ENCODE peak calls at places on chromosomes 7 and 10, in seven cellular contexts. Z, K, H, F, X, A and D are unnamed samples.

GRCh38 chr7:121544726-121545125 is 148.6 kb upstream of the FAM3C start:
- DNase-seq in Z (peak; percentile 100), K (no peak), H (no peak), F (peak; percentile 62), X (peak; percentile 41), A (no peak), D (peak; percentile 12)

GRCh38 chr7:147510913-147511312 is 1079.7 kb upstream of the C7orf33 start:
- DNase-seq in Z (no peak), K (no peak), H (no peak), F (peak; percentile 37), X (no peak), A (no peak), D (no peak)

GRCh38 chr7:137093198-137093597 is 224.7 kb downstream of the CHRM2 start:
- DNase-seq in Z (no peak), K (no peak), H (no peak), F (no peak), X (no peak), A (no peak), D (no peak)

GRCh38 chr10:106560925-106561640 is 603.4 kb downstream of the SORCS1 start:
- DNase-seq in Z (no peak), K (no peak), H (no peak), F (no peak), X (no peak), A (no peak), D (no peak)

GRCh38 chr7:48188776-48189520 is 17.7 kb downstream of the ABCA13 start:
- DNase-seq in Z (no peak), K (no peak), H (peak; percentile 29), F (no peak), X (no peak), A (no peak), D (no peak)

GRCh38 chr7:64946772-64947171 is 43.7 kb downstream of the ZNF273 start:
- DNase-seq in Z (no peak), K (no peak), H (peak; percentile 72), F (no peak), X (no peak), A (no peak), D (peak; percentile 26)

GRCh38 chr7:15720849-15721471 is 34.5 kb upstream of the MEOX2 start:
- DNase-seq in Z (peak; percentile 41), K (no peak), H (peak; percentile 55), F (peak; percentile 56), X (peak; percentile 8), A (no peak), D (peak; percentile 2)

GRCh38 chr7:88339195-88339922 is 32.7 kb upstream of the STEAP4 start:
- DNase-seq in Z (no peak), K (no peak), H (no peak), F (no peak), X (no peak), A (no peak), D (no peak)

GRCh38 chr10:126147866-126148578 is 240.3 kb downstream of the ADAM12 start:
- DNase-seq in Z (no peak), K (no peak), H (no peak), F (no peak), X (no peak), A (no peak), D (no peak)

GRCh38 chr7:37786741-37787569 is 61.4 kb upstream of the NME8 start:
- DNase-seq in Z (no peak), K (no peak), H (no peak), F (no peak), X (no peak), A (peak; percentile 84), D (peak; percentile 34)

GRCh38 chr7:4085937-4086691 is 596.0 kb upstream of the FOXK1 start:
- DNase-seq in Z (no peak), K (no peak), H (no peak), F (no peak), X (no peak), A (no peak), D (no peak)

GRCh38 chr7:124152859-124153692 is 120.2 kb upstream of the TMEM229A start:
- DNase-seq in Z (peak; percentile 47), K (no peak), H (peak; percentile 76), F (peak; percentile 46), X (no peak), A (no peak), D (no peak)

GRCh38 chr7:124072603-124073324 is 39.9 kb upstream of the TMEM229A start:
- DNase-seq in Z (no peak), K (no peak), H (no peak), F (peak; percentile 33), X (peak; percentile 4), A (no peak), D (no peak)

GRCh38 chr7:725223-726005 is 1.1 kb upstream of the DNAAF5 start:
- DNase-seq in Z (no peak), K (peak; percentile 48), H (no peak), F (no peak), X (no peak), A (no peak), D (no peak)

DNA sequence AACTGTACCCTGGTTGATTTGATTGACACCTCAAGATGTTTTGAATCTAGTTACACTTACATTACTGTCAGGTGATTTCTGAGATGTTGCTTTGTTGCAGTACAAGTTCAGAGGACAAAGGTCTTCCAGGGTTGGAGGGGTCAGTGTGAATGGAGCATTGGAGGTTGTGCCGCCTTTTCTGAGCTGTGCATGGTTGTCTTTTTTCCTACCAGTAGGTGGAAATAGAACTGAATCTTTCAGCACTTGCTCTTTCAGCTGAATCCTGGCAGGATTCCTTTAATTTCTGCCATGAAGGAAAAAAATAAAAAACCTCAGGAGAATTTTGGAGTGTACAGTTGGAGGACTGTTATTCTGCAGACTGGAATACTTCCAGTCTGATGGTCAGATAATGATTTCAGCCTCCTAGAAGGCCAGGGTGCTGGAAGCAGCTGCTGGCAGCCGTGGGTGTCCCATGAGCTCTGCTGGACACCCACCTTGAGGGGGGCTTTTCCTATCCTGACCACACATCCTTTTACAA is 82.7 kb downstream of the PLCE1 start:
- DNase-seq in Z (no peak), K (peak; percentile 24), H (peak; percentile 17), F (peak; percentile 37), X (no peak), A (no peak), D (no peak)
- TF ChIP-seq CTCF in Z (peak; percentile 10), K (peak; percentile 72), H (peak; percentile 25), F (peak; percentile 52), X (peak; percentile 66), A (no peak), D (no peak)

GRCh38 chr10:15745748-15746147 is 26.0 kb upstream of the ITGA8 start:
- DNase-seq in Z (no peak), K (no peak), H (no peak), F (no peak), X (peak; percentile 41), A (no peak), D (no peak)

GRCh38 chr10:15742831-15743230 is 23.1 kb upstream of the ITGA8 start:
- DNase-seq in Z (no peak), K (no peak), H (no peak), F (no peak), X (no peak), A (no peak), D (no peak)

GRCh38 chr10:15742102-15742501 is 22.4 kb upstream of the ITGA8 start:
- DNase-seq in Z (no peak), K (no peak), H (no peak), F (no peak), X (no peak), A (no peak), D (no peak)

GRCh38 chr10:15743443-15743842 is 23.7 kb upstream of the ITGA8 start:
- DNase-seq in Z (no peak), K (no peak), H (no peak), F (no peak), X (no peak), A (no peak), D (no peak)

GRCh38 chr10:15744217-15744865 is 24.6 kb upstream of the ITGA8 start:
- DNase-seq in Z (peak; percentile 66), K (no peak), H (peak; percentile 92), F (peak; percentile 71), X (no peak), A (peak; percentile 34), D (peak; percentile 44)
- TF ChIP-seq CTCF in Z (peak; percentile 72), K (no peak), H (peak; percentile 85), F (peak; percentile 48), X (peak; percentile 54), A (peak; percentile 74), D (peak; percentile 72)

GRCh38 chr7:113694149-113694548 is 224.7 kb downstream of the PPP1R3A start:
- DNase-seq in Z (no peak), K (no peak), H (no peak), F (no peak), X (no peak), A (no peak), D (no peak)

GRCh38 chr7:113698556-113699220 is 220.1 kb downstream of the PPP1R3A start:
- DNase-seq in Z (peak; percentile 23), K (no peak), H (peak; percentile 56), F (peak; percentile 31), X (peak; percentile 1), A (no peak), D (peak; percentile 7)
- TF ChIP-seq CTCF in Z (peak; percentile 74), K (peak; percentile 41), H (peak; percentile 91), F (peak; percentile 69), X (peak; percentile 67), A (peak; percentile 57), D (peak; percentile 65)

GRCh38 chr10:77974396-77975074 is 48.0 kb upstream of the DLG5 start:
- DNase-seq in Z (peak; percentile 57), K (no peak), H (peak; percentile 94), F (peak; percentile 71), X (no peak), A (no peak), D (no peak)
- TF ChIP-seq CTCF in Z (peak; percentile 68), K (no peak), H (peak; percentile 86), F (peak; percentile 53), X (peak; percentile 44), A (peak; percentile 31), D (peak; percentile 24)

DNA sequence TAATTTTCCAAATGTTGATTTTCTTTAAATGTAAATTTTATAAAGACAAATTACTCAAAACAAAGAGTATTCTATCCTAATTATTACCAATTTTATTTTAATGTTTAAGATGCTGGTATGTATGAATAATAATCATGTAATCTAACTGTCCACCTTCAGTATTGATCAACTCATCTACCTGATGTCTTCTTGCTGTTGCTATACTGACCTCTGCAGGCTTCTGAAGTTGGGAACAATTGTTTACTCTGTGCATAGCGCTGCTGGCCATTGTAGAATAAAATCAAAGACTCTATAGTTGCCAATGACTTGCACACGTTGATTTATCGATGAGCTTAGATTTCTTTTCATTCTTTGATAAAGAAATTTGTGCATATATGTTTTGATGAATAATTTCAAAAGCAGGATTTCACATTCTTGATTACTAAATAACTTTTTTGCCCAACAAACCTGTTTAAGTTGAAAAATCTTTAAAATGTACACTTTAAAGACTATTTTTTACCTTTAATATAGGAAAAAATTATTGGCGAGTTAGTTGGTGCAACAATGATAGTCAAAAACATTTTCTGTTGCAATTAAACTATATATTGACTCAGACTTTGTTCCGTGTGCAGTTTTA is 282.3 kb downstream of the TFEC start:
- DNase-seq in Z (peak; percentile 36), K (no peak), H (peak; percentile 36), F (peak; percentile 8), X (peak; percentile 11), A (no peak), D (no peak)
- TF ChIP-seq CTCF in Z (peak; percentile 51), K (no peak), H (peak; percentile 60), F (peak; percentile 43), X (peak; percentile 63), A (no peak), D (peak; percentile 41)